ENCODE peak calls at places on chromosome 21, in four cellular contexts. G is SK-N-SH; K is anterior cingulate cortex; I is stimulated activated naive CD4-positive, alpha-beta T cell. O is an unnamed sample.

GRCh38 chr21:31630062-31630711 is 29.3 kb upstream of the SOD1 start:
- DNase-seq in G (no peak), K (no peak), I (no peak), O (no peak)

GRCh38 chr21:42038826-42039425 is 28.8 kb upstream of the ZBTB21 start:
- DNase-seq in G (no peak), K (no peak), I (no peak), O (no peak)

GRCh38 chr21:41695513-41695912 is 71.3 kb downstream of the RIPK4 start:
- DNase-seq in G (no peak), K (no peak), I (no peak), O (no peak)

GRCh38 chr21:27425172-27425571 is 458.3 kb upstream of the ADAMTS5 start:
- DNase-seq in G (no peak), K (no peak), I (no peak), O (no peak)

GRCh38 chr21:38712076-38712475 is 93.7 kb upstream of the ETS2 start:
- DNase-seq in G (peak), K (no peak), I (no peak), O (peak)

GRCh38 chr21:40118527-40118926 is 251.3 kb downstream of the PCP4 start:
- DNase-seq in G (no peak), K (no peak), I (no peak), O (no peak)

GRCh38 chr21:17491716-17492414 is 21.0 kb upstream of the CXADR start:
- DNase-seq in G (no peak), K (no peak), I (no peak), O (no peak)

GRCh38 chr21:33374874-33375644 is 28.2 kb upstream of the IFNGR2 start:
- DNase-seq in G (no peak), K (no peak), I (no peak), O (no peak)

GRCh38 chr21:43727571-43728466 is 8.9 kb downstream of the PDXK start:
- DNase-seq in G (no peak), K (no peak), I (no peak), O (no peak)

GRCh38 chr21:45970674-45971486 is 10.7 kb upstream of the COL6A1 start:
- DNase-seq in G (peak), K (no peak), I (peak), O (no peak)

GRCh38 chr21:45467221-45467779 is 62.3 kb downstream of the COL18A1 start:
- DNase-seq in G (no peak), K (no peak), I (no peak), O (no peak)

GRCh38 chr21:22575165-22575584 is 1577.0 kb downstream of the NCAM2 start:
- DNase-seq in G (peak), K (no peak), I (peak), O (no peak)

GRCh38 chr21:46000182-46000730 is 18.7 kb downstream of the COL6A1 start:
- DNase-seq in G (no peak), K (no peak), I (no peak), O (no peak)

GRCh38 chr21:15592271-15592860 is 137.4 kb upstream of the USP25 start:
- DNase-seq in G (peak), K (no peak), I (peak), O (no peak)

GRCh38 chr21:43323244-43324005 is 103.5 kb downstream of the SIK1 start:
- DNase-seq in G (no peak), K (peak), I (no peak), O (peak)